ENCODE peak calls at places on chromosome 7, in five cellular contexts. One of them, this sample, is unnamed.

GRCh38 chr7:127955051-127955531 is 76.1 kb downstream of the LRRC4 start:
- DNase-seq in GM23248: no peak
- DNase-seq in astrocyte: no peak
- DNase-seq in PC-9: no peak
- DNase-seq in GM23338: no peak
- DNase-seq in this sample: no peak

GRCh38 chr7:140592957-140593356 is 47.7 kb downstream of the DENND2A start:
- DNase-seq in GM23248: no peak
- DNase-seq in astrocyte: no peak
- DNase-seq in PC-9: no peak
- DNase-seq in GM23338: no peak
- DNase-seq in this sample: no peak

GRCh38 chr7:114084381-114085312 is 165.8 kb upstream of the PPP1R3A start:
- DNase-seq in GM23248: peak; percentile 65
- DNase-seq in astrocyte: peak; percentile 21
- DNase-seq in PC-9: peak; percentile 49
- DNase-seq in GM23338: peak; percentile 58
- DNase-seq in this sample: peak; percentile 25

GRCh38 chr7:8259586-8260222 is 2.3 kb downstream of the ICA1 start:
- DNase-seq in GM23248: no peak
- DNase-seq in astrocyte: no peak
- DNase-seq in PC-9: no peak
- DNase-seq in GM23338: no peak
- DNase-seq in this sample: no peak

GRCh38 chr7:101676956-101677355 is 47.9 kb upstream of the MYL10 start:
- DNase-seq in GM23248: no peak
- DNase-seq in astrocyte: no peak
- DNase-seq in PC-9: no peak
- DNase-seq in GM23338: peak; percentile 55
- DNase-seq in this sample: no peak

GRCh38 chr7:141208539-141208938 is 134.7 kb downstream of the TMEM178B start:
- DNase-seq in GM23248: no peak
- DNase-seq in astrocyte: no peak
- DNase-seq in PC-9: no peak
- DNase-seq in GM23338: peak; percentile 37
- DNase-seq in this sample: no peak

GRCh38 chr7:76020031-76020714 is 25.8 kb upstream of the TMEM120A start:
- DNase-seq in GM23248: peak; percentile 63
- DNase-seq in astrocyte: peak; percentile 6
- DNase-seq in PC-9: peak; percentile 78
- DNase-seq in GM23338: peak; percentile 84
- DNase-seq in this sample: peak; percentile 71

GRCh38 chr7:76286842-76287403 is 15.6 kb upstream of the HSPB1 start:
- DNase-seq in GM23248: no peak
- DNase-seq in astrocyte: no peak
- DNase-seq in PC-9: no peak
- DNase-seq in GM23338: no peak
- DNase-seq in this sample: no peak

GRCh38 chr7:78140109-78140508 is 341.5 kb downstream of the PHTF2 start:
- DNase-seq in GM23248: no peak
- DNase-seq in astrocyte: no peak
- DNase-seq in PC-9: no peak
- DNase-seq in GM23338: no peak
- DNase-seq in this sample: no peak

GRCh38 chr7:93015193-93016084 is 102.3 kb downstream of the SAMD9 start:
- DNase-seq in GM23248: peak; percentile 64
- DNase-seq in astrocyte: peak; percentile 79
- DNase-seq in PC-9: no peak
- DNase-seq in GM23338: no peak
- DNase-seq in this sample: peak; percentile 33

GRCh38 chr7:108165726-108166125 is 35.6 kb upstream of the LAMB4 start:
- DNase-seq in GM23248: no peak
- DNase-seq in astrocyte: no peak
- DNase-seq in PC-9: no peak
- DNase-seq in GM23338: no peak
- DNase-seq in this sample: no peak

GRCh38 chr7:146654048-146654447 is 537.4 kb downstream of the CNTNAP2 start:
- DNase-seq in GM23248: no peak
- DNase-seq in astrocyte: no peak
- DNase-seq in PC-9: no peak
- DNase-seq in GM23338: no peak
- DNase-seq in this sample: no peak

GRCh38 chr7:69429817-69430501 is 168.3 kb upstream of the AUTS2 start:
- DNase-seq in GM23248: peak; percentile 74
- DNase-seq in astrocyte: peak; percentile 71
- DNase-seq in PC-9: no peak
- DNase-seq in GM23338: peak; percentile 43
- DNase-seq in this sample: peak; percentile 84

GRCh38 chr7:55144333-55144954 is 125.6 kb downstream of the EGFR start:
- DNase-seq in GM23248: no peak
- DNase-seq in astrocyte: no peak
- DNase-seq in PC-9: peak; percentile 29
- DNase-seq in GM23338: peak; percentile 73
- DNase-seq in this sample: peak; percentile 21

GRCh38 chr7:131012477-131013031 is 278.5 kb upstream of the KLF14 start:
- DNase-seq in GM23248: peak; percentile 93
- DNase-seq in astrocyte: no peak
- DNase-seq in PC-9: no peak
- DNase-seq in GM23338: no peak
- DNase-seq in this sample: no peak

GRCh38 chr7:294440-295154 is 4.6 kb downstream of the FOXL3 start:
- DNase-seq in GM23248: no peak
- DNase-seq in astrocyte: no peak
- DNase-seq in PC-9: no peak
- DNase-seq in GM23338: no peak
- DNase-seq in this sample: no peak

GRCh38 chr7:18320971-18321567 is 174.5 kb upstream of the HDAC9 start:
- DNase-seq in GM23248: peak; percentile 71
- DNase-seq in astrocyte: peak; percentile 29
- DNase-seq in PC-9: no peak
- DNase-seq in GM23338: peak; percentile 78
- DNase-seq in this sample: peak; percentile 66

GRCh38 chr7:39270018-39270417 is 292.3 kb downstream of the POU6F2 start:
- DNase-seq in GM23248: no peak
- DNase-seq in astrocyte: no peak
- DNase-seq in PC-9: no peak
- DNase-seq in GM23338: no peak
- DNase-seq in this sample: no peak

GRCh38 chr7:152922318-152923081 is 162.9 kb downstream of the ACTR3B start:
- DNase-seq in GM23248: no peak
- DNase-seq in astrocyte: no peak
- DNase-seq in PC-9: no peak
- DNase-seq in GM23338: no peak
- DNase-seq in this sample: no peak

GRCh38 chr7:2817456-2817855 is 26.7 kb downstream of the GNA12 start:
- DNase-seq in GM23248: no peak
- DNase-seq in astrocyte: no peak
- DNase-seq in PC-9: no peak
- DNase-seq in GM23338: no peak
- DNase-seq in this sample: no peak

GRCh38 chr7:66609176-66609575 is 19.5 kb upstream of the KCTD7 start:
- DNase-seq in GM23248: no peak
- DNase-seq in astrocyte: no peak
- DNase-seq in PC-9: no peak
- DNase-seq in GM23338: no peak
- DNase-seq in this sample: no peak

GRCh38 chr7:152435384-152436278 is at the start of gene KMT2C:
- DNase-seq in GM23248: peak; percentile 71
- DNase-seq in astrocyte: no peak
- DNase-seq in PC-9: peak; percentile 59
- DNase-seq in GM23338: peak; percentile 37
- DNase-seq in this sample: peak; percentile 56

GRCh38 chr7:31648288-31648687 is 38.7 kb upstream of the PPP1R17 start:
- DNase-seq in GM23248: peak; percentile 40
- DNase-seq in astrocyte: no peak
- DNase-seq in PC-9: no peak
- DNase-seq in GM23338: peak; percentile 49
- DNase-seq in this sample: peak; percentile 35

GRCh38 chr7:136958016-136958415 is 89.6 kb downstream of the CHRM2 start:
- DNase-seq in GM23248: peak; percentile 36
- DNase-seq in astrocyte: peak; percentile 35
- DNase-seq in PC-9: no peak
- DNase-seq in GM23338: no peak
- DNase-seq in this sample: no peak

DNA sequence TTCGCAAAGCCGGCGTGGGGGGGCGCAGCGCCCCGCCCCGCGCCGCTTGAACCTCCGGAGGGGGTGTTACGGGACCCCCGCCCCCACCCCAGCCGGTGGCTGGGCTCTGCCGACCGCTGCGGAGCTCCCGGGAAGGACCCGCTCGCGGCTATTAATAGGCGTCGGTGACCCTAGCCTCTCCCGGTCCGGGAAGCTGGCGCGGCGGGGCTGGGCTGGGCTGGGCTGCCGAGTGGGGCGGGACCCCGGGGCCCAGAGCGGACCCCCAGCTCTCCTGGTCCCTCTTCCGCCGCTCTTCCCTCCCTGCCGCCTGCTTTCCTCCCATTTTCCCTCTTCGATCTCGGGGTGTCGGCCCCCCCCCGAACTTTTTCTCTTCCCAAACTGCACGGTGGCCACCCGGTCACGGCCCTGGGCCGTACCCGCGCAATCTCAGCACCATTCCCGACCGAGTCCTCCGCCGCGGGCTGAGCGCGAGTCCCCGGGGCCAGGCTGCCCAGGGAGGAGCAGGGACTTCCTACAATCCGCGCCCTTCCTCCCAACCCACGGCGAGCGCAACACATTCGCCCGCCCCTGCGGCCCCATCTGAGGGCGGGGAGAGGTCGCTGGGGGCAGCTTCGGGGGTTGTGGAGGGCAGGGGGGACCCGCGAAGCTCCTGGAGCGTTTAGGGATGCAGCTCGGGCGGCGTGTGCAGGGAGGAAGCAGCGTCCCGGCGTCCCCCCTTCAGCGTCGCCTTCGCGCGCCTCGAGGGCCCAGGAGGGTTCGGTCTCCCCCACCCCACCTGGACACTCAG is 3.1 kb upstream of the ELFN1 start:
- DNase-seq in GM23248: peak; percentile 62
- DNase-seq in astrocyte: no peak
- DNase-seq in PC-9: no peak
- DNase-seq in GM23338: peak; percentile 28
- DNase-seq in this sample: no peak
- TF ChIP-seq EZH2 in GM23248: no peak
- TF ChIP-seq EZH2 in astrocyte: peak; percentile 58
- TF ChIP-seq EZH2 in PC-9: no peak
- TF ChIP-seq EZH2 in GM23338: peak; percentile 1
- TF ChIP-seq EZH2 in this sample: peak; percentile 88

DNA sequence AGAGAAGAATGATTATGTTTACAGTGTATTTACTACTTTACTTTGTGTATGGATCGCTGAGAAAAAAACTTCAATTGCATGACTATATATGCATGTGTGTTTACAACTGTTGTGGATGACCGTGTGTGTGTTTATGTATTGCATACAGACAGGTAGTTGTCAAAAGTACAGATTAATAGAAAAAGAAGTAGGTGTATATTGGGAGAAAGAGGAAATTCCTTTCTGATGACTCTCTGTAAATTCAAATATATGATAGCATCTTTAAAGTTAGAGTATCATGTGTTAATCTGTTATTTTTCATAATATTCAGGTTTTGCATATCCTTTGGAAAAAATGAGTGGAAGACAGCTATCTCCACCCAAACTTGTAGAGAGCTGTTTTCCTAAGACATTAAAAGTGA is 160.4 kb upstream of the AGR3 start:
- DNase-seq in GM23248: peak; percentile 39
- DNase-seq in astrocyte: no peak
- DNase-seq in PC-9: no peak
- DNase-seq in GM23338: no peak
- DNase-seq in this sample: no peak
- H3K4me3 ChIP-seq in GM23248: no peak overlapping the region
- H3K4me3 ChIP-seq in astrocyte: no peak overlapping the region
- H3K4me3 ChIP-seq in PC-9: peak overlapping the region; percentile 11
- H3K4me3 ChIP-seq in GM23338: no peak overlapping the region
- H3K4me3 ChIP-seq in this sample: peak overlapping the region; percentile 8

GRCh38 chr7:44561962-44562621 is 11.6 kb downstream of the DDX56 start:
- DNase-seq in GM23248: peak; percentile 75
- DNase-seq in astrocyte: peak; percentile 39
- DNase-seq in PC-9: peak; percentile 59
- DNase-seq in GM23338: peak; percentile 43
- DNase-seq in this sample: peak; percentile 50

GRCh38 chr7:44561481-44561880 is 12.2 kb downstream of the DDX56 start:
- DNase-seq in GM23248: no peak
- DNase-seq in astrocyte: no peak
- DNase-seq in PC-9: no peak
- DNase-seq in GM23338: no peak
- DNase-seq in this sample: no peak

GRCh38 chr7:44555350-44555749 is 14.2 kb upstream of the NPC1L1 start:
- DNase-seq in GM23248: no peak
- DNase-seq in astrocyte: no peak
- DNase-seq in PC-9: no peak
- DNase-seq in GM23338: no peak
- DNase-seq in this sample: no peak

GRCh38 chr7:44559485-44559884 is 14.2 kb downstream of the DDX56 start:
- DNase-seq in GM23248: no peak
- DNase-seq in astrocyte: no peak
- DNase-seq in PC-9: no peak
- DNase-seq in GM23338: no peak
- DNase-seq in this sample: no peak

DNA sequence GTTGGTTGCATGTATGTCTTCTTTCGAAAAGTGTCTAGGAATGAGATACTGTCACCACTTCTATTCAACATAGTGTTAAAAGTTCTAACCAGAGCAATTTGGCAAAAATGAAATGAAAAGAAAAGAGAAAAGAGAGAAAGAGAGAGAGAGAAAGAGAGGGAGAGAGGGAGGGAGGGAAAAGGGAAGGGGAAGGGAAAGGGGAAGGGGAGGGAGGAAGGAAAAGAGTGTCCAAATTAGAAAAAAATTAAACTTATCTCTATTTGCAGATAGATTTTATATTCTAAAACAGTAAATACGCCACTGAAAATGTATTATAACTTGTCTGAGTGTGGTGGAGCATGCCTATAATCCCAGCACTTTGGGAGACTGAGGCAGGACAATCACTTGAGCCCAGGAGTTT is 16.2 kb downstream of the DDX56 start:
- DNase-seq in GM23248: no peak
- DNase-seq in astrocyte: no peak
- DNase-seq in PC-9: no peak
- DNase-seq in GM23338: no peak
- DNase-seq in this sample: no peak
- TF ChIP-seq EZH2 in GM23248: no peak
- TF ChIP-seq EZH2 in astrocyte: no peak
- TF ChIP-seq EZH2 in PC-9: no peak
- TF ChIP-seq EZH2 in GM23338: no peak
- TF ChIP-seq EZH2 in this sample: no peak

GRCh38 chr7:151060113-151060415 is 675 bp downstream of the SLC4A2 start:
- DNase-seq in GM23248: no peak
- DNase-seq in astrocyte: no peak
- DNase-seq in PC-9: no peak
- DNase-seq in GM23338: peak; percentile 65
- DNase-seq in this sample: no peak
- H3K4me3 ChIP-seq in GM23248: peak overlapping the region; percentile 93
- H3K4me3 ChIP-seq in astrocyte: peak overlapping the region; percentile 80
- H3K4me3 ChIP-seq in PC-9: peak overlapping the region; percentile 82
- H3K4me3 ChIP-seq in GM23338: peak overlapping the region; percentile 99
- H3K4me3 ChIP-seq in this sample: peak overlapping the region; percentile 99

DNA sequence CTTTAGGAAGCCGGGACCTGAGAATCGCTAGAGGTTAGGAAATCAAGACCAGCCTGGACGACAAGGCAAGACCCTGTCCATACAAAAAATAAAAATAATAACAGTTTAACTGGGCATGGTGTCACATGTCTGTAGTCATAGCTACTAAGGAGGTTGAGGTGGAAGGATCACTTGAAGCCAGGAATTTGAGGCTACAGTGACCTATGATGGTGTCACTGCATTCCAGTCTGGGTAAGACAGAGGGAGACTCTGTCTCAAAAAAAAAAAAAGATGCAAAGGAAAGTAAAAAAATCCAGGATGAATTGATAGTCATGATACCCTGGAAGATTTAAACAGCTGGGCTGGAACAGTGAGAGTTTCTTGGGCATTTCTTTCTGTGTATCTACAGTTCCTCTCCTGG is 463.2 kb downstream of the GALNT17 start:
- DNase-seq in GM23248: no peak
- DNase-seq in astrocyte: peak; percentile 16
- DNase-seq in PC-9: no peak
- DNase-seq in GM23338: no peak
- DNase-seq in this sample: no peak
- TF ChIP-seq EZH2 in GM23248: no peak
- TF ChIP-seq EZH2 in astrocyte: no peak
- TF ChIP-seq EZH2 in PC-9: no peak
- TF ChIP-seq EZH2 in GM23338: no peak
- TF ChIP-seq EZH2 in this sample: no peak

This sample was measured in A673.